ENCODE peak calls at places on chromosome 18, in nine cellular contexts. One of them, this sample, is unnamed.

GRCh38 chr18:1062592-1062991 is 157.9 kb downstream of the ADCYAP1 start:
- DNase-seq in fibroblast of pulmonary artery: peak
- DNase-seq in A549: no peak
- DNase-seq in Calu3: no peak
- DNase-seq in cardiac muscle cell: no peak
- DNase-seq in heart right ventricle: no peak
- DNase-seq in epithelial cell of esophagus: no peak
- DNase-seq in upper lobe of right lung: no peak
- DNase-seq in CD8-positive, alpha-beta T cell: no peak
- DNase-seq in this sample: no peak

GRCh38 chr18:36078751-36079529 is 11.6 kb upstream of the RPRD1A start:
- DNase-seq in upper lobe of right lung: no peak
- DNase-seq in epithelial cell of esophagus: no peak
- DNase-seq in A549: no peak
- DNase-seq in heart right ventricle: no peak
- DNase-seq in cardiac muscle cell: no peak
- DNase-seq in fibroblast of pulmonary artery: peak
- DNase-seq in CD8-positive, alpha-beta T cell: no peak
- DNase-seq in Calu3: no peak
- DNase-seq in this sample: no peak

GRCh38 chr18:13289501-13290205 is 71.1 kb downstream of the LDLRAD4 start:
- DNase-seq in A549: no peak
- DNase-seq in Calu3: no peak
- DNase-seq in cardiac muscle cell: no peak
- DNase-seq in upper lobe of right lung: peak
- DNase-seq in CD8-positive, alpha-beta T cell: no peak
- DNase-seq in fibroblast of pulmonary artery: no peak
- DNase-seq in heart right ventricle: no peak
- DNase-seq in epithelial cell of esophagus: no peak
- DNase-seq in this sample: no peak

GRCh38 chr18:62939925-62940324 is 224.6 kb downstream of the PHLPP1 start:
- DNase-seq in heart right ventricle: no peak
- DNase-seq in epithelial cell of esophagus: no peak
- DNase-seq in CD8-positive, alpha-beta T cell: no peak
- DNase-seq in cardiac muscle cell: peak
- DNase-seq in upper lobe of right lung: no peak
- DNase-seq in fibroblast of pulmonary artery: no peak
- DNase-seq in Calu3: no peak
- DNase-seq in A549: no peak
- DNase-seq in this sample: no peak

GRCh38 chr18:34867520-34867919 is 157.4 kb downstream of the DTNA start:
- DNase-seq in A549: no peak
- DNase-seq in Calu3: no peak
- DNase-seq in cardiac muscle cell: peak
- DNase-seq in fibroblast of pulmonary artery: peak
- DNase-seq in CD8-positive, alpha-beta T cell: no peak
- DNase-seq in epithelial cell of esophagus: no peak
- DNase-seq in upper lobe of right lung: no peak
- DNase-seq in heart right ventricle: peak
- DNase-seq in this sample: peak

GRCh38 chr18:31498450-31499156 is 626 bp downstream of the DSG2 start:
- DNase-seq in epithelial cell of esophagus: no peak
- DNase-seq in A549: no peak
- DNase-seq in cardiac muscle cell: no peak
- DNase-seq in heart right ventricle: no peak
- DNase-seq in upper lobe of right lung: no peak
- DNase-seq in CD8-positive, alpha-beta T cell: no peak
- DNase-seq in Calu3: no peak
- DNase-seq in fibroblast of pulmonary artery: peak
- DNase-seq in this sample: peak

GRCh38 chr18:9824862-9825479 is 60.8 kb upstream of the TXNDC2 start:
- DNase-seq in cardiac muscle cell: no peak
- DNase-seq in fibroblast of pulmonary artery: no peak
- DNase-seq in heart right ventricle: no peak
- DNase-seq in epithelial cell of esophagus: no peak
- DNase-seq in upper lobe of right lung: no peak
- DNase-seq in CD8-positive, alpha-beta T cell: no peak
- DNase-seq in Calu3: no peak
- DNase-seq in A549: no peak
- DNase-seq in this sample: no peak

GRCh38 chr18:37783771-37784170 is 218.2 kb upstream of the CELF4 start:
- DNase-seq in A549: no peak
- DNase-seq in epithelial cell of esophagus: no peak
- DNase-seq in cardiac muscle cell: no peak
- DNase-seq in CD8-positive, alpha-beta T cell: no peak
- DNase-seq in fibroblast of pulmonary artery: no peak
- DNase-seq in heart right ventricle: no peak
- DNase-seq in upper lobe of right lung: no peak
- DNase-seq in Calu3: no peak
- DNase-seq in this sample: no peak

GRCh38 chr18:74945774-74946545 is 263.0 kb downstream of the PTGR3 start:
- DNase-seq in heart right ventricle: no peak
- DNase-seq in A549: no peak
- DNase-seq in epithelial cell of esophagus: peak
- DNase-seq in cardiac muscle cell: no peak
- DNase-seq in upper lobe of right lung: no peak
- DNase-seq in CD8-positive, alpha-beta T cell: no peak
- DNase-seq in Calu3: no peak
- DNase-seq in fibroblast of pulmonary artery: peak
- DNase-seq in this sample: no peak

GRCh38 chr18:51398104-51398503 is 200.6 kb upstream of the MEX3C start:
- DNase-seq in A549: no peak
- DNase-seq in heart right ventricle: no peak
- DNase-seq in CD8-positive, alpha-beta T cell: no peak
- DNase-seq in cardiac muscle cell: no peak
- DNase-seq in upper lobe of right lung: no peak
- DNase-seq in Calu3: no peak
- DNase-seq in epithelial cell of esophagus: no peak
- DNase-seq in fibroblast of pulmonary artery: peak
- DNase-seq in this sample: no peak

GRCh38 chr18:76482267-76482666 is 12.8 kb downstream of the ZNF516 start:
- DNase-seq in Calu3: no peak
- DNase-seq in CD8-positive, alpha-beta T cell: no peak
- DNase-seq in epithelial cell of esophagus: no peak
- DNase-seq in A549: no peak
- DNase-seq in fibroblast of pulmonary artery: no peak
- DNase-seq in upper lobe of right lung: no peak
- DNase-seq in cardiac muscle cell: no peak
- DNase-seq in heart right ventricle: no peak
- DNase-seq in this sample: no peak

GRCh38 chr18:76482971-76483691 is 11.9 kb downstream of the ZNF516 start:
- DNase-seq in Calu3: no peak
- DNase-seq in upper lobe of right lung: no peak
- DNase-seq in epithelial cell of esophagus: peak
- DNase-seq in fibroblast of pulmonary artery: no peak
- DNase-seq in cardiac muscle cell: no peak
- DNase-seq in heart right ventricle: no peak
- DNase-seq in A549: no peak
- DNase-seq in CD8-positive, alpha-beta T cell: no peak
- DNase-seq in this sample: no peak

GRCh38 chr18:76479351-76480238 is 15.4 kb downstream of the ZNF516 start:
- DNase-seq in CD8-positive, alpha-beta T cell: no peak
- DNase-seq in heart right ventricle: no peak
- DNase-seq in Calu3: no peak
- DNase-seq in upper lobe of right lung: no peak
- DNase-seq in epithelial cell of esophagus: no peak
- DNase-seq in fibroblast of pulmonary artery: no peak
- DNase-seq in A549: no peak
- DNase-seq in cardiac muscle cell: no peak
- DNase-seq in this sample: no peak

GRCh38 chr18:76483780-76484179 is 11.3 kb downstream of the ZNF516 start:
- DNase-seq in CD8-positive, alpha-beta T cell: no peak
- DNase-seq in fibroblast of pulmonary artery: no peak
- DNase-seq in epithelial cell of esophagus: no peak
- DNase-seq in upper lobe of right lung: no peak
- DNase-seq in A549: no peak
- DNase-seq in heart right ventricle: no peak
- DNase-seq in Calu3: no peak
- DNase-seq in cardiac muscle cell: no peak
- DNase-seq in this sample: no peak

GRCh38 chr18:76480913-76481312 is 14.1 kb downstream of the ZNF516 start:
- DNase-seq in fibroblast of pulmonary artery: no peak
- DNase-seq in CD8-positive, alpha-beta T cell: no peak
- DNase-seq in A549: peak
- DNase-seq in Calu3: no peak
- DNase-seq in upper lobe of right lung: no peak
- DNase-seq in heart right ventricle: no peak
- DNase-seq in epithelial cell of esophagus: no peak
- DNase-seq in cardiac muscle cell: no peak
- DNase-seq in this sample: no peak
- TF ChIP-seq CTCF in fibroblast of pulmonary artery: peak
- TF ChIP-seq CTCF in CD8-positive, alpha-beta T cell: no peak
- TF ChIP-seq CTCF in A549: no peak
- TF ChIP-seq CTCF in Calu3: peak
- TF ChIP-seq CTCF in upper lobe of right lung: no peak
- TF ChIP-seq CTCF in heart right ventricle: no peak
- TF ChIP-seq CTCF in epithelial cell of esophagus: peak
- TF ChIP-seq CTCF in cardiac muscle cell: peak
- TF ChIP-seq CTCF in this sample: peak

DNA sequence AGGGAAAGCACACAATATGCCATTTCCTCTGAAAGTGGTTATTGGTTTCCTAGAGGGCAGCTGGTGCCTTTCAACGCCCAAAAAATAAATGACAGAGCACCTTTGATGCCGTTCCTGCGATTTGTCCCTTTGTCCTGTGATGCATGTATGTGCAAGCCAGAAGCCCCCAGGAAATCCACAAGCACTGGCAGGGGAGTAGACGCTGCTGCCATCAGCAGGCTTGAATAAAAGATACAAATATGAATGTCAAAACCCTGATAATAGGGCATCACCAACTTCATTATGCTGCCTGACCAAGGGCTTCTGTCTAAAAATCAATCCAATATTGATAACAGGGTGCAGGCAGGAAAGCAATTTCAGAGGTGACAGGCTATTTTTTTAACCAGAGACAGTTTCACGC is 246.0 kb downstream of the FBXO15 start:
- DNase-seq in Calu3: no peak
- DNase-seq in A549: no peak
- DNase-seq in CD8-positive, alpha-beta T cell: no peak
- DNase-seq in upper lobe of right lung: no peak
- DNase-seq in heart right ventricle: no peak
- DNase-seq in epithelial cell of esophagus: no peak
- DNase-seq in cardiac muscle cell: no peak
- DNase-seq in fibroblast of pulmonary artery: no peak
- DNase-seq in this sample: no peak
- TF ChIP-seq CTCF in Calu3: no peak
- TF ChIP-seq CTCF in A549: no peak
- TF ChIP-seq CTCF in CD8-positive, alpha-beta T cell: no peak
- TF ChIP-seq CTCF in upper lobe of right lung: no peak
- TF ChIP-seq CTCF in heart right ventricle: no peak
- TF ChIP-seq CTCF in epithelial cell of esophagus: no peak
- TF ChIP-seq CTCF in cardiac muscle cell: no peak
- TF ChIP-seq CTCF in fibroblast of pulmonary artery: no peak
- TF ChIP-seq CTCF in this sample: no peak

DNA sequence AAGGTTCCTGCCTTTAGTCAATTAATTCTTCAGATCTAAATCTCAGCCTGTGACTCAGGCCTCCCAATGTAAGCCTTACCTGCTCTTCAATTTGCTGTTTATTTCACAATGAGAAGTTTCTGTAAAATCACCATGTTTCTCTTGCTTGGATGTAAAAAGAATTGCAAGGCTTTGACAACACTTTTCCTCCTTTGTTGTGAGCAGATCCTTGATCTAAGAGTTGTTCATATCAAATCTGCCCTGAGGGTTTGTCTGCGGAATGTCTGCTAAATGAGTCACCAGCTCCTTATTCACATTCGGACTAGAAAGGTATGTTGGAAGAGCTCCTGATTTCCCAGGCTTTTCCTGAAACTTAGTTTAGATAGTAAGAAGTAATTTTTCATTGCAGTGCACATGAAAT is 268.2 kb upstream of the TCF4 start:
- DNase-seq in Calu3: peak
- DNase-seq in heart right ventricle: no peak
- DNase-seq in upper lobe of right lung: no peak
- DNase-seq in cardiac muscle cell: no peak
- DNase-seq in CD8-positive, alpha-beta T cell: no peak
- DNase-seq in fibroblast of pulmonary artery: peak
- DNase-seq in epithelial cell of esophagus: peak
- DNase-seq in A549: peak
- DNase-seq in this sample: no peak
- TF ChIP-seq CTCF in Calu3: no peak
- TF ChIP-seq CTCF in heart right ventricle: no peak
- TF ChIP-seq CTCF in upper lobe of right lung: no peak
- TF ChIP-seq CTCF in cardiac muscle cell: no peak
- TF ChIP-seq CTCF in CD8-positive, alpha-beta T cell: no peak
- TF ChIP-seq CTCF in fibroblast of pulmonary artery: no peak
- TF ChIP-seq CTCF in epithelial cell of esophagus: no peak
- TF ChIP-seq CTCF in A549: no peak
- TF ChIP-seq CTCF in this sample: no peak

GRCh38 chr18:48771641-48772380 is 179.0 kb downstream of the SMAD7 start:
- DNase-seq in fibroblast of pulmonary artery: no peak
- DNase-seq in cardiac muscle cell: no peak
- DNase-seq in Calu3: no peak
- DNase-seq in upper lobe of right lung: no peak
- DNase-seq in epithelial cell of esophagus: no peak
- DNase-seq in heart right ventricle: peak
- DNase-seq in CD8-positive, alpha-beta T cell: no peak
- DNase-seq in A549: no peak
- DNase-seq in this sample: no peak

GRCh38 chr18:48770243-48770642 is 180.5 kb downstream of the SMAD7 start:
- DNase-seq in Calu3: no peak
- DNase-seq in heart right ventricle: no peak
- DNase-seq in epithelial cell of esophagus: no peak
- DNase-seq in upper lobe of right lung: no peak
- DNase-seq in A549: no peak
- DNase-seq in CD8-positive, alpha-beta T cell: no peak
- DNase-seq in fibroblast of pulmonary artery: no peak
- DNase-seq in cardiac muscle cell: no peak
- DNase-seq in this sample: no peak

GRCh38 chr18:48767090-48767670 is 183.6 kb downstream of the SMAD7 start:
- DNase-seq in cardiac muscle cell: peak
- DNase-seq in Calu3: no peak
- DNase-seq in fibroblast of pulmonary artery: peak
- DNase-seq in heart right ventricle: no peak
- DNase-seq in CD8-positive, alpha-beta T cell: no peak
- DNase-seq in upper lobe of right lung: no peak
- DNase-seq in A549: no peak
- DNase-seq in epithelial cell of esophagus: no peak
- DNase-seq in this sample: no peak

GRCh38 chr18:48766487-48766886 is 184.3 kb downstream of the SMAD7 start:
- DNase-seq in A549: no peak
- DNase-seq in upper lobe of right lung: no peak
- DNase-seq in CD8-positive, alpha-beta T cell: no peak
- DNase-seq in Calu3: no peak
- DNase-seq in fibroblast of pulmonary artery: no peak
- DNase-seq in epithelial cell of esophagus: peak
- DNase-seq in heart right ventricle: no peak
- DNase-seq in cardiac muscle cell: no peak
- DNase-seq in this sample: no peak

DNA sequence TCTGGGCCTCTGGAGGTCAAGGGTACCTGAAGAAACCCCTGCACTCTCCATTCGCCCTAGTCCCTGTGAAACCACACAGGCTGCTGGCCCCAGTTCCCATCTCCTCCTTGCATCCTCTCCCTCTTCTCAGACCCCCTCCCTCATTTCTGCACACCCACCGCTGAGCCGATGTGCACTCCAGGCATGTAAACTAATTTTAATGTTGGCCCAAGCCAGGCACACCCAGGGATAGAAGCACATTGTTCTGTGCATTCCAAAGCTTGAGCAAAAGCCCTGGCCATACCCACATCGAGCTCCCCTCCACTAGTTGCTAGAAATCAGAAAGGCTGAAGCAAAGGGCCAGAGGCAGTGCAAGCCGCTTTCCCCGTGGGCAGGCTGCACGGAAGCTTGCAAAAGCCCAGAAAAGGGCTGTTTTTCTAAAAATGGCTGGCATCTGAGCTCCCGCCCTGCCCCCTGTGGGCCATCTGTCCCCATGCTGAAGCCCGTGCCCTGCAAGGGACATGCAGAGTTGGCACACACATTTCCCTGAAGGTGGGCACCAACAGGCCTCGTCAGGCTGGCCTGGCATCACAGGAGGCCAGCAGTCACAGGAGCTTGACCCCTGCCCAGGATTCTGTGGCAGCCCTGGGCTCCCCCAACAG is 181.6 kb downstream of the SMAD7 start:
- DNase-seq in A549: no peak
- DNase-seq in upper lobe of right lung: no peak
- DNase-seq in epithelial cell of esophagus: no peak
- DNase-seq in fibroblast of pulmonary artery: no peak
- DNase-seq in CD8-positive, alpha-beta T cell: no peak
- DNase-seq in heart right ventricle: no peak
- DNase-seq in cardiac muscle cell: no peak
- DNase-seq in Calu3: no peak
- DNase-seq in this sample: no peak
- TF ChIP-seq CTCF in A549: no peak
- TF ChIP-seq CTCF in upper lobe of right lung: no peak
- TF ChIP-seq CTCF in epithelial cell of esophagus: peak
- TF ChIP-seq CTCF in fibroblast of pulmonary artery: no peak
- TF ChIP-seq CTCF in CD8-positive, alpha-beta T cell: no peak
- TF ChIP-seq CTCF in heart right ventricle: no peak
- TF ChIP-seq CTCF in cardiac muscle cell: no peak
- TF ChIP-seq CTCF in Calu3: no peak
- TF ChIP-seq CTCF in this sample: no peak

This sample was measured in neural crest cell.